ENCODE peak calls at places on chromosomes 7 and 10, in six cellular contexts. O is neural crest cell; R is CD14-positive monocyte; D is A172; S is NCI-H446; T is naive thymus-derived CD4-positive, alpha-beta T cell. N is an unnamed sample.

GRCh38 chr10:10552948-10553347 is 464.7 kb upstream of the CELF2 start:
- DNase-seq in O (no peak), R (no peak), D (no peak), S (no peak), T (no peak), N (no peak)

GRCh38 chr7:2191026-2191425 is 41.7 kb downstream of the MAD1L1 start:
- DNase-seq in O (no peak), R (no peak), D (peak; percentile 59), S (no peak), T (no peak), N (no peak)

GRCh38 chr7:120360918-120361317 is 87.9 kb downstream of the KCND2 start:
- DNase-seq in O (no peak), R (no peak), D (no peak), S (no peak), T (no peak), N (no peak)

GRCh38 chr7:137018468-137018867 is 150.0 kb downstream of the CHRM2 start:
- DNase-seq in O (no peak), R (no peak), D (no peak), S (no peak), T (no peak), N (no peak)

GRCh38 chr10:78775891-78776290 is 292.9 kb upstream of the ZMIZ1 start:
- DNase-seq in O (no peak), R (peak; percentile 3), D (no peak), S (no peak), T (no peak), N (no peak)

GRCh38 chr7:98823226-98823625 is 46.6 kb downstream of the TMEM130 start:
- DNase-seq in O (no peak), R (no peak), D (no peak), S (no peak), T (no peak), N (no peak)

GRCh38 chr7:102008535-102009262 is 191.3 kb downstream of the CUX1 start:
- DNase-seq in O (no peak), R (no peak), D (no peak), S (no peak), T (no peak), N (peak; percentile 52)

GRCh38 chr7:49769285-49769857 is 4.1 kb upstream of the VWC2 start:
- DNase-seq in O (no peak), R (no peak), D (no peak), S (no peak), T (no peak), N (no peak)

GRCh38 chr10:103066141-103067098 is 126.7 kb downstream of the NT5C2 start:
- DNase-seq in O (no peak), R (no peak), D (no peak), S (no peak), T (no peak), N (no peak)

GRCh38 chr10:51301644-51302043 is 227.4 kb downstream of the PRKG1 start:
- DNase-seq in O (no peak), R (no peak), D (no peak), S (no peak), T (no peak), N (no peak)

GRCh38 chr10:124017729-124018128 is 75.7 kb downstream of the CHST15 start:
- DNase-seq in O (no peak), R (no peak), D (no peak), S (no peak), T (no peak), N (no peak)

GRCh38 chr7:92332782-92333181 is 87.0 kb downstream of the ANKIB1 start:
- DNase-seq in O (no peak), R (no peak), D (no peak), S (no peak), T (no peak), N (no peak)

GRCh38 chr10:122234416-122234815 is 36.7 kb upstream of the BTBD16 start:
- DNase-seq in O (no peak), R (no peak), D (no peak), S (no peak), T (no peak), N (no peak)

GRCh38 chr7:158043461-158044155 is 544.0 kb downstream of the PTPRN2 start:
- DNase-seq in O (no peak), R (no peak), D (no peak), S (no peak), T (no peak), N (no peak)

GRCh38 chr7:194257-194995 is 2.1 kb downstream of the FAM20C start:
- DNase-seq in O (no peak), R (no peak), D (peak; percentile 30), S (no peak), T (no peak), N (no peak)

GRCh38 chr10:79137826-79138225 is 69.1 kb downstream of the ZMIZ1 start:
- DNase-seq in O (no peak), R (peak; percentile 51), D (peak; percentile 84), S (no peak), T (peak; percentile 27), N (no peak)

GRCh38 chr7:99106869-99107268 is 37.0 kb downstream of the SMURF1 start:
- DNase-seq in O (no peak), R (no peak), D (peak; percentile 28), S (no peak), T (no peak), N (no peak)

GRCh38 chr10:3248526-3249255 is 76.1 kb upstream of the PITRM1 start:
- DNase-seq in O (no peak), R (no peak), D (peak; percentile 93), S (no peak), T (no peak), N (peak; percentile 80)

N was measured in epithelial cell of prostate.